ENCODE peak calls at places on chromosomes 1 and 21, in eight cellular contexts. One of them, this sample, is unnamed.

GRCh38 chr1:246784621-246785535 is 60.7 kb downstream of the SCCPDH start:
- DNase-seq in transverse colon: no peak
- DNase-seq in right lobe of liver: no peak
- DNase-seq in upper lobe of right lung: no peak
- DNase-seq in substantia nigra: no peak
- DNase-seq in tibial artery: peak
- DNase-seq in breast epithelium: no peak
- DNase-seq in naive thymus-derived CD4-positive, alpha-beta T cell: peak
- DNase-seq in this sample: no peak

GRCh38 chr1:160374291-160374690 is 7.4 kb downstream of the NHLH1 start:
- DNase-seq in transverse colon: no peak
- DNase-seq in right lobe of liver: no peak
- DNase-seq in upper lobe of right lung: no peak
- DNase-seq in substantia nigra: no peak
- DNase-seq in tibial artery: no peak
- DNase-seq in breast epithelium: no peak
- DNase-seq in naive thymus-derived CD4-positive, alpha-beta T cell: no peak
- DNase-seq in this sample: no peak

GRCh38 chr1:173479649-173480048 is 2.5 kb downstream of the PRDX6 start:
- DNase-seq in transverse colon: no peak
- DNase-seq in right lobe of liver: no peak
- DNase-seq in upper lobe of right lung: no peak
- DNase-seq in substantia nigra: no peak
- DNase-seq in tibial artery: no peak
- DNase-seq in breast epithelium: no peak
- DNase-seq in naive thymus-derived CD4-positive, alpha-beta T cell: no peak
- DNase-seq in this sample: no peak

GRCh38 chr1:236907205-236907604 is 97.0 kb downstream of the MT1HL1 start:
- DNase-seq in transverse colon: no peak
- DNase-seq in right lobe of liver: no peak
- DNase-seq in upper lobe of right lung: no peak
- DNase-seq in substantia nigra: no peak
- DNase-seq in tibial artery: no peak
- DNase-seq in breast epithelium: no peak
- DNase-seq in naive thymus-derived CD4-positive, alpha-beta T cell: no peak
- DNase-seq in this sample: no peak

GRCh38 chr1:160398823-160399222 is 1.5 kb upstream of the VANGL2 start:
- DNase-seq in transverse colon: no peak
- DNase-seq in right lobe of liver: no peak
- DNase-seq in upper lobe of right lung: no peak
- DNase-seq in substantia nigra: no peak
- DNase-seq in tibial artery: no peak
- DNase-seq in breast epithelium: no peak
- DNase-seq in naive thymus-derived CD4-positive, alpha-beta T cell: no peak
- DNase-seq in this sample: no peak

GRCh38 chr1:97252076-97252475 is 530.5 kb downstream of the PTBP2 start:
- DNase-seq in transverse colon: no peak
- DNase-seq in right lobe of liver: no peak
- DNase-seq in upper lobe of right lung: no peak
- DNase-seq in substantia nigra: no peak
- DNase-seq in tibial artery: no peak
- DNase-seq in breast epithelium: no peak
- DNase-seq in naive thymus-derived CD4-positive, alpha-beta T cell: no peak
- DNase-seq in this sample: no peak

GRCh38 chr1:220892997-220893700 is 13.9 kb downstream of the HLX start:
- DNase-seq in transverse colon: no peak
- DNase-seq in right lobe of liver: no peak
- DNase-seq in upper lobe of right lung: no peak
- DNase-seq in substantia nigra: no peak
- DNase-seq in tibial artery: no peak
- DNase-seq in breast epithelium: no peak
- DNase-seq in naive thymus-derived CD4-positive, alpha-beta T cell: no peak
- DNase-seq in this sample: no peak

GRCh38 chr1:46466477-46467182 is 23.0 kb upstream of the DMBX1 start:
- DNase-seq in transverse colon: no peak
- DNase-seq in right lobe of liver: no peak
- DNase-seq in upper lobe of right lung: peak
- DNase-seq in substantia nigra: no peak
- DNase-seq in tibial artery: no peak
- DNase-seq in breast epithelium: no peak
- DNase-seq in naive thymus-derived CD4-positive, alpha-beta T cell: no peak
- DNase-seq in this sample: no peak

GRCh38 chr1:16614361-16615252 is 1.2 kb upstream of the NBPF1 start:
- DNase-seq in transverse colon: peak
- DNase-seq in right lobe of liver: peak
- DNase-seq in upper lobe of right lung: peak
- DNase-seq in substantia nigra: no peak
- DNase-seq in tibial artery: peak
- DNase-seq in breast epithelium: peak
- DNase-seq in naive thymus-derived CD4-positive, alpha-beta T cell: no peak
- DNase-seq in this sample: no peak

GRCh38 chr1:26295194-26296138 is 11.0 kb downstream of the UBXN11 start:
- DNase-seq in transverse colon: no peak
- DNase-seq in right lobe of liver: no peak
- DNase-seq in upper lobe of right lung: no peak
- DNase-seq in substantia nigra: no peak
- DNase-seq in tibial artery: no peak
- DNase-seq in breast epithelium: no peak
- DNase-seq in naive thymus-derived CD4-positive, alpha-beta T cell: no peak
- DNase-seq in this sample: no peak

GRCh38 chr1:51957618-51958017 is 32.9 kb downstream of the RAB3B start:
- DNase-seq in transverse colon: no peak
- DNase-seq in right lobe of liver: no peak
- DNase-seq in upper lobe of right lung: no peak
- DNase-seq in substantia nigra: no peak
- DNase-seq in tibial artery: no peak
- DNase-seq in breast epithelium: no peak
- DNase-seq in naive thymus-derived CD4-positive, alpha-beta T cell: no peak
- DNase-seq in this sample: no peak

GRCh38 chr1:36775716-36776115 is 258.6 kb downstream of the GRIK3 start:
- DNase-seq in transverse colon: no peak
- DNase-seq in right lobe of liver: no peak
- DNase-seq in upper lobe of right lung: no peak
- DNase-seq in substantia nigra: no peak
- DNase-seq in tibial artery: no peak
- DNase-seq in breast epithelium: no peak
- DNase-seq in naive thymus-derived CD4-positive, alpha-beta T cell: no peak
- DNase-seq in this sample: no peak

GRCh38 chr1:31605908-31606427 is 11.5 kb upstream of the HCRTR1 start:
- DNase-seq in transverse colon: no peak
- DNase-seq in right lobe of liver: no peak
- DNase-seq in upper lobe of right lung: no peak
- DNase-seq in substantia nigra: no peak
- DNase-seq in tibial artery: no peak
- DNase-seq in breast epithelium: peak
- DNase-seq in naive thymus-derived CD4-positive, alpha-beta T cell: no peak
- DNase-seq in this sample: no peak

GRCh38 chr21:33640697-33641338 is 723 bp downstream of the CRYZL1 start:
- DNase-seq in transverse colon: peak
- DNase-seq in right lobe of liver: no peak
- DNase-seq in upper lobe of right lung: no peak
- DNase-seq in substantia nigra: no peak
- DNase-seq in tibial artery: no peak
- DNase-seq in breast epithelium: no peak
- DNase-seq in naive thymus-derived CD4-positive, alpha-beta T cell: no peak
- DNase-seq in this sample: no peak

GRCh38 chr21:35095859-35096291 is 46.8 kb upstream of the RUNX1 start:
- DNase-seq in transverse colon: no peak
- DNase-seq in right lobe of liver: no peak
- DNase-seq in upper lobe of right lung: no peak
- DNase-seq in substantia nigra: no peak
- DNase-seq in tibial artery: no peak
- DNase-seq in breast epithelium: no peak
- DNase-seq in naive thymus-derived CD4-positive, alpha-beta T cell: no peak
- DNase-seq in this sample: no peak

GRCh38 chr21:42650441-42651421 is 2.7 kb upstream of the PDE9A start:
- DNase-seq in transverse colon: no peak
- DNase-seq in right lobe of liver: peak
- DNase-seq in upper lobe of right lung: no peak
- DNase-seq in substantia nigra: no peak
- DNase-seq in tibial artery: no peak
- DNase-seq in breast epithelium: no peak
- DNase-seq in naive thymus-derived CD4-positive, alpha-beta T cell: no peak
- DNase-seq in this sample: no peak

GRCh38 chr1:200213921-200214320 is 186.4 kb downstream of the NR5A2 start:
- DNase-seq in transverse colon: no peak
- DNase-seq in right lobe of liver: no peak
- DNase-seq in upper lobe of right lung: no peak
- DNase-seq in substantia nigra: no peak
- DNase-seq in tibial artery: no peak
- DNase-seq in breast epithelium: no peak
- DNase-seq in naive thymus-derived CD4-positive, alpha-beta T cell: no peak
- DNase-seq in this sample: no peak

DNA sequence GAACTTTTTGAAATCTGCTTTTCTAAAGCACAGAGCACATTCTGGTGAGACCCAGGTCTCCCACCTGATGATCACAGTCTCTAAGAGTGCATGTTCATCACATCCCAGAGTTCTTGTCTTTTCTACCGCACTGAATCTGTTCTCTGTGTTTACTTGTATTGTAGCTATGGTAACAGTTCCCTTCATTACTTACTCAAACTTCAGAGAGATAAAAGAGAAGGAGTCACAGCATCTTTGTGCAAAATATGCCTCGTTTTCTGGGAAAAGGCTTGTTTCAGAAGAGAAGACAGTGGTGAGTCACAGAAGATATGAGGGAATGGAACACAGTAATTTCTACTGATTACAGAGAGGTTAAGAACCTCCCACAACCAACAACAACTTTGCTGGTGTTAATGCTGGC is 580.6 kb downstream of the PLA2G4A start:
- DNase-seq in transverse colon: no peak
- DNase-seq in right lobe of liver: no peak
- DNase-seq in upper lobe of right lung: no peak
- DNase-seq in substantia nigra: no peak
- DNase-seq in tibial artery: no peak
- DNase-seq in breast epithelium: no peak
- DNase-seq in naive thymus-derived CD4-positive, alpha-beta T cell: no peak
- DNase-seq in this sample: no peak
- H3K27ac ChIP-seq in transverse colon: no peak
- H3K27ac ChIP-seq in right lobe of liver: no peak
- H3K27ac ChIP-seq in upper lobe of right lung: no peak
- H3K27ac ChIP-seq in substantia nigra: no peak
- H3K27ac ChIP-seq in tibial artery: no peak
- H3K27ac ChIP-seq in breast epithelium: no peak
- H3K27ac ChIP-seq in naive thymus-derived CD4-positive, alpha-beta T cell: no peak
- H3K27ac ChIP-seq in this sample: no peak

GRCh38 chr1:204261746-204262505 is 48.1 kb upstream of the GOLT1A start:
- DNase-seq in transverse colon: no peak
- DNase-seq in right lobe of liver: no peak
- DNase-seq in upper lobe of right lung: no peak
- DNase-seq in substantia nigra: no peak
- DNase-seq in tibial artery: no peak
- DNase-seq in breast epithelium: no peak
- DNase-seq in naive thymus-derived CD4-positive, alpha-beta T cell: no peak
- DNase-seq in this sample: no peak
- H3K27ac ChIP-seq in transverse colon: no peak
- H3K27ac ChIP-seq in right lobe of liver: no peak
- H3K27ac ChIP-seq in upper lobe of right lung: no peak
- H3K27ac ChIP-seq in substantia nigra: peak
- H3K27ac ChIP-seq in tibial artery: no peak
- H3K27ac ChIP-seq in breast epithelium: no peak
- H3K27ac ChIP-seq in naive thymus-derived CD4-positive, alpha-beta T cell: no peak
- H3K27ac ChIP-seq in this sample: no peak

GRCh38 chr21:45050361-45050785 is 24.0 kb upstream of the ADARB1 start:
- DNase-seq in transverse colon: no peak
- DNase-seq in right lobe of liver: no peak
- DNase-seq in upper lobe of right lung: no peak
- DNase-seq in substantia nigra: no peak
- DNase-seq in tibial artery: peak
- DNase-seq in breast epithelium: no peak
- DNase-seq in naive thymus-derived CD4-positive, alpha-beta T cell: no peak
- DNase-seq in this sample: no peak

GRCh38 chr21:45053561-45053960 is 20.8 kb upstream of the ADARB1 start:
- DNase-seq in transverse colon: no peak
- DNase-seq in right lobe of liver: peak
- DNase-seq in upper lobe of right lung: no peak
- DNase-seq in substantia nigra: no peak
- DNase-seq in tibial artery: peak
- DNase-seq in breast epithelium: no peak
- DNase-seq in naive thymus-derived CD4-positive, alpha-beta T cell: no peak
- DNase-seq in this sample: no peak

GRCh38 chr21:45050786-45051489 is 23.4 kb upstream of the ADARB1 start:
- DNase-seq in transverse colon: no peak
- DNase-seq in right lobe of liver: no peak
- DNase-seq in upper lobe of right lung: no peak
- DNase-seq in substantia nigra: no peak
- DNase-seq in tibial artery: peak
- DNase-seq in breast epithelium: no peak
- DNase-seq in naive thymus-derived CD4-positive, alpha-beta T cell: no peak
- DNase-seq in this sample: no peak

GRCh38 chr21:45052960-45053359 is 21.4 kb upstream of the ADARB1 start:
- DNase-seq in transverse colon: no peak
- DNase-seq in right lobe of liver: peak
- DNase-seq in upper lobe of right lung: no peak
- DNase-seq in substantia nigra: no peak
- DNase-seq in tibial artery: peak
- DNase-seq in breast epithelium: no peak
- DNase-seq in naive thymus-derived CD4-positive, alpha-beta T cell: no peak
- DNase-seq in this sample: no peak

GRCh38 chr21:45051580-45052434 is 22.6 kb upstream of the ADARB1 start:
- DNase-seq in transverse colon: no peak
- DNase-seq in right lobe of liver: peak
- DNase-seq in upper lobe of right lung: no peak
- DNase-seq in substantia nigra: no peak
- DNase-seq in tibial artery: peak
- DNase-seq in breast epithelium: no peak
- DNase-seq in naive thymus-derived CD4-positive, alpha-beta T cell: no peak
- DNase-seq in this sample: no peak
- H3K27ac ChIP-seq in transverse colon: no peak
- H3K27ac ChIP-seq in right lobe of liver: no peak
- H3K27ac ChIP-seq in upper lobe of right lung: peak
- H3K27ac ChIP-seq in substantia nigra: no peak
- H3K27ac ChIP-seq in tibial artery: peak
- H3K27ac ChIP-seq in breast epithelium: no peak
- H3K27ac ChIP-seq in naive thymus-derived CD4-positive, alpha-beta T cell: no peak
- H3K27ac ChIP-seq in this sample: no peak

GRCh38 chr1:28340221-28340974 is 11.6 kb downstream of the MED18 start:
- DNase-seq in transverse colon: no peak
- DNase-seq in right lobe of liver: no peak
- DNase-seq in upper lobe of right lung: no peak
- DNase-seq in substantia nigra: no peak
- DNase-seq in tibial artery: no peak
- DNase-seq in breast epithelium: no peak
- DNase-seq in naive thymus-derived CD4-positive, alpha-beta T cell: no peak
- DNase-seq in this sample: no peak

GRCh38 chr1:28338897-28339296 is 10.1 kb downstream of the MED18 start:
- DNase-seq in transverse colon: no peak
- DNase-seq in right lobe of liver: no peak
- DNase-seq in upper lobe of right lung: no peak
- DNase-seq in substantia nigra: no peak
- DNase-seq in tibial artery: no peak
- DNase-seq in breast epithelium: no peak
- DNase-seq in naive thymus-derived CD4-positive, alpha-beta T cell: no peak
- DNase-seq in this sample: no peak

GRCh38 chr1:28343405-28343804 is 14.6 kb downstream of the MED18 start:
- DNase-seq in transverse colon: no peak
- DNase-seq in right lobe of liver: no peak
- DNase-seq in upper lobe of right lung: no peak
- DNase-seq in substantia nigra: no peak
- DNase-seq in tibial artery: no peak
- DNase-seq in breast epithelium: no peak
- DNase-seq in naive thymus-derived CD4-positive, alpha-beta T cell: no peak
- DNase-seq in this sample: no peak

GRCh38 chr1:28339551-28339950 is 10.7 kb downstream of the MED18 start:
- DNase-seq in transverse colon: no peak
- DNase-seq in right lobe of liver: no peak
- DNase-seq in upper lobe of right lung: no peak
- DNase-seq in substantia nigra: no peak
- DNase-seq in tibial artery: no peak
- DNase-seq in breast epithelium: no peak
- DNase-seq in naive thymus-derived CD4-positive, alpha-beta T cell: no peak
- DNase-seq in this sample: no peak

GRCh38 chr1:28341591-28341990 is 12.8 kb downstream of the MED18 start:
- DNase-seq in transverse colon: no peak
- DNase-seq in right lobe of liver: no peak
- DNase-seq in upper lobe of right lung: no peak
- DNase-seq in substantia nigra: no peak
- DNase-seq in tibial artery: no peak
- DNase-seq in breast epithelium: no peak
- DNase-seq in naive thymus-derived CD4-positive, alpha-beta T cell: no peak
- DNase-seq in this sample: no peak
- H3K27ac ChIP-seq in transverse colon: no peak
- H3K27ac ChIP-seq in right lobe of liver: no peak
- H3K27ac ChIP-seq in upper lobe of right lung: no peak
- H3K27ac ChIP-seq in substantia nigra: no peak
- H3K27ac ChIP-seq in tibial artery: no peak
- H3K27ac ChIP-seq in breast epithelium: no peak
- H3K27ac ChIP-seq in naive thymus-derived CD4-positive, alpha-beta T cell: no peak
- H3K27ac ChIP-seq in this sample: no peak